ENCODE peak calls at places on chromosomes 1 and 21, in four cellular contexts. H is astrocyte, O is PC-3, L is GM06990. T is an unnamed sample.

GRCh38 chr1:1253314-1253713 is 6.8 kb upstream of the C1QTNF12 start:
- DNase-seq in H (no peak), O (no peak), L (no peak), T (no peak)

GRCh38 chr1:151815716-151816327 is 10.6 kb upstream of the LINGO4 start:
- DNase-seq in H (no peak), O (no peak), L (no peak), T (no peak)

GRCh38 chr1:48402619-48403018 is 69.4 kb downstream of the SPATA6 start:
- DNase-seq in H (no peak), O (no peak), L (no peak), T (no peak)

GRCh38 chr1:184514447-184514846 is 127.6 kb downstream of the C1orf21 start:
- DNase-seq in H (no peak), O (no peak), L (no peak), T (no peak)

GRCh38 chr1:214548988-214549387 is 2.4 kb downstream of the PTPN14 start:
- DNase-seq in H (peak; percentile 61), O (peak; percentile 79), L (no peak), T (no peak)

GRCh38 chr1:88985692-88986091 is 6.7 kb downstream of the KYAT3 start:
- DNase-seq in H (no peak), O (peak; percentile 32), L (no peak), T (no peak)

GRCh38 chr1:197706593-197706992 is 68.7 kb downstream of the DENND1B start:
- DNase-seq in H (no peak), O (no peak), L (no peak), T (no peak)

GRCh38 chr1:85307987-85308836 is 31.8 kb upstream of the BCL10 start:
- DNase-seq in H (peak; percentile 66), O (peak; percentile 93), L (peak; percentile 66), T (no peak)

GRCh38 chr1:183840140-183840539 is 35.2 kb downstream of the RGL1 start:
- DNase-seq in H (peak; percentile 75), O (peak; percentile 53), L (no peak), T (no peak)

GRCh38 chr1:162663589-162664030 is 31.3 kb downstream of the DDR2 start:
- DNase-seq in H (peak; percentile 94), O (peak; percentile 17), L (peak; percentile 29), T (peak; percentile 75)

GRCh38 chr1:155044812-155045690 is 6.1 kb upstream of the ADAM15 start:
- DNase-seq in H (peak; percentile 52), O (peak; percentile 87), L (peak; percentile 49), T (no peak)

GRCh38 chr1:245091818-245092637 is 62.8 kb upstream of the KIF26B start:
- DNase-seq in H (peak; percentile 98), O (peak; percentile 97), L (no peak), T (peak; percentile 92)

DNA sequence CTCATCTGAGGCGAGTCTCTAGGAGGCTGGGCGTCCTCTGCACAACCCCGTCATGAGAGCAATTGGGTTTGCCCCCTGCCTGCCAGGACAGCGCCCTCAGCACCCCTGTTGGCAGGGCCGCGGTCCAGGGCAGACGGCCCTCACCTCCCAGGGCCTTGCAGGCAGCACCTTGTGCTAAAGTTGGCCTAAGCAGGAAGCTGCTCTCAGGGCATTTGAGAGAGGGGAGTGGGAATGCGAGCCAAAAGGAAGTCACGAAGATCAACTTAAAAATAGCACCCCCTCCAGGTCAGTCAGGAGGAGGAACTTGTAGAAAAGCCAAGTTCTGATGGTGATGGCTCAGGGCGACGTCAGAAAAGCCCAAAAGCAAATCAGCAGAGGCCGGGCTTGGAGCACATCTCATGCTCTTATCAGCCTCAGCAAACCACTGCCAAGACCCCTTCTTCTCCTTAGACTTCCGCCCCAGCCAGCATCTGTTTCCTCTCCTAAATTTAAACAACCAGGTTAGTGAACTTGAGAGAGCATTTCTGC is 12.6 kb upstream of the ADORA3 start:
- DNase-seq in H (peak; percentile 71), O (no peak), L (peak; percentile 79), T (peak; percentile 33)
- TF ChIP-seq CTCF in H (peak; percentile 30), O (peak; percentile 33), L (peak; percentile 38), T (peak; percentile 30)

DNA sequence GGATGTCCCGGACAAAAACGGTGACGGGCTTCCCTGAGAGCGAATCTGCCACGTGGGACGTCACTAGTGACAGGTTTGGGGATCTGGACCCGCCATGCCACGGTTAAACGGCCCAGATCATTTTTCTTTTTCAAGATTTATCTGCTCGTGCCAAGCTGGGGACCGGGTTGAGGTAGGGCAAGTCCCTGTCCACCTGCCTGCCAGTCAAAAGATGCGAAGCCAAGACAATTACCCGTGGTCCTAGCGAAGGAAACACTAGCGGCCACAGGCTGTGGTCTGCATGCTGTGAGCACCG is 904 bp upstream of the BATF3 start:
- DNase-seq in H (no peak), O (no peak), L (no peak), T (no peak)
- H3K4me3 ChIP-seq in H (peak overlapping the region; percentile 46), O (peak overlapping the region; percentile 61), L (peak overlapping the region; percentile 81), T (peak overlapping the region; percentile 47)

GRCh38 chr21:27219068-27219467 is 252.2 kb upstream of the ADAMTS5 start:
- DNase-seq in H (peak; percentile 32), O (peak; percentile 44), L (no peak), T (no peak)

GRCh38 chr21:27212444-27212843 is 245.6 kb upstream of the ADAMTS5 start:
- DNase-seq in H (no peak), O (no peak), L (no peak), T (no peak)

GRCh38 chr21:27213328-27213727 is 246.4 kb upstream of the ADAMTS5 start:
- DNase-seq in H (no peak), O (peak; percentile 9), L (no peak), T (no peak)
- TF ChIP-seq CTCF in H (no peak), O (peak; percentile 38), L (no peak), T (peak; percentile 23)

DNA sequence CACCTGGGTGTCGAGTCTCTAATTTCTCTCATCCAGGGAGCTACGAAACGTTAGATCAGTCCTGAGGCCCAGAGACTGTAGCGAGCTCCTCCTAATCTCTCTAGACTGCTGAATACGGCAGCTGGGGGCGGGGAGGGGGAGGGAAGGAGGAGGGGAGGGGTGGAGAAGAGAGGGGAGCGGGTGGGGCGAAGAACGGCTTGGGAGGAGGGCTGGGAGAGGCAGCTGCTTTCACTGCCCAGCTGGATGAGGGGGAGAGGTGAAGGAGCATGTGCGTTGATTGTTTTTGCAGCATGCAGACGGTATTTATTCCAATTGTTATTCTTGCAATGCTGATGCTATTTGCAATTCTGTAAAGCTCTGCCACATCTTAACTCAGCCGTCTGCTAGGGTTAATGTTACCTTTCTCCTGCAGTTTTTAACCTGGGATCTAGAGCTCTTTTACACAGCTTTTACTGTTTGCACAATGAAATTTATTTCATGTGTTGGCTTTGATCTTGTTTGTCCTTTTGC is 790 bp downstream of the DNAJC6 start:
- DNase-seq in H (no peak), O (no peak), L (no peak), T (no peak)
- H3K4me3 ChIP-seq in H (peak overlapping the region; percentile 51), O (peak overlapping the region; percentile 62), L (no peak overlapping the region), T (peak overlapping the region; percentile 42)

GRCh38 chr1:159854693-159855192 is 7.7 kb downstream of the VSIG8 start:
- DNase-seq in H (peak; percentile 78), O (peak; percentile 85), L (peak; percentile 76), T (no peak)
- TF ChIP-seq CTCF in H (no peak), O (no peak), L (no peak), T (no peak)

T was measured in HFF-Myc.